ENCODE peak calls at places on chromosomes 7 and 10, in five cellular contexts. I is CD4-positive, CD25-positive, alpha-beta regulatory T cell; D is activated T-cell treated with anti-CD3 and anti-CD28 coated beads, Interleukin-2, amount 50 U/mL, for 4 hours; W is lower leg skin; K is fibroblast of the conjunctiva. P is an unnamed sample.

GRCh38 chr7:123682690-123683089 is 27.0 kb downstream of the LMOD2 start:
- DNase-seq in I (no peak), D (no peak), W (no peak), K (peak; percentile 50), P (peak; percentile 27)

GRCh38 chr7:17598846-17599245 is 300.4 kb downstream of the AHR start:
- DNase-seq in I (no peak), D (no peak), W (no peak), K (no peak), P (peak; percentile 77)

GRCh38 chr10:6423004-6423403 is 157.1 kb downstream of the PRKCQ start:
- DNase-seq in I (no peak), D (peak; percentile 26), W (no peak), K (no peak), P (no peak)

GRCh38 chr10:36303896-36304295 is 661.8 kb upstream of the FZD8 start:
- DNase-seq in I (no peak), D (no peak), W (no peak), K (no peak), P (no peak)

GRCh38 chr10:124917939-124918830 is 23.7 kb upstream of the ZRANB1 start:
- DNase-seq in I (no peak), D (no peak), W (peak; percentile 28), K (no peak), P (no peak)

GRCh38 chr7:2521952-2522591 is 2.5 kb downstream of the LFNG start:
- DNase-seq in I (peak; percentile 65), D (peak; percentile 73), W (no peak), K (no peak), P (no peak)

GRCh38 chr7:140876519-140877248 is 48.0 kb downstream of the BRAF start:
- DNase-seq in I (no peak), D (no peak), W (no peak), K (peak; percentile 27), P (no peak)

GRCh38 chr7:52689912-52690311 is 345.5 kb upstream of the POM121L12 start:
- DNase-seq in I (no peak), D (no peak), W (no peak), K (no peak), P (no peak)

GRCh38 chr10:26491934-26492333 is 53.8 kb downstream of the APBB1IP start:
- DNase-seq in I (no peak), D (no peak), W (no peak), K (no peak), P (no peak)

GRCh38 chr7:154765118-154765517 is 237.8 kb downstream of the PAXIP1 start:
- DNase-seq in I (no peak), D (no peak), W (no peak), K (no peak), P (no peak)